ENCODE peak calls at places on chromosomes 4 and X, in four cellular contexts. N is PC-3, S is NCI-H1092, E is caudate nucleus. D is an unnamed sample.

GRCh38 chr4:6752486-6752829 is 30.1 kb upstream of the KIAA0232 start:
- DNase-seq in N (no peak), S (no peak), E (no peak), D (no peak)

GRCh38 chr4:158750379-158750778 is 18.4 kb upstream of the FNIP2 start:
- DNase-seq in S (no peak), N (peak), E (no peak), D (no peak)

GRCh38 chr4:48197643-48198237 is 63.7 kb upstream of the TXK start:
- DNase-seq in N (no peak), S (no peak), E (no peak), D (no peak)

GRCh38 chr4:15754323-15754722 is 23.8 kb upstream of the CD38 start:
- DNase-seq in S (no peak), E (no peak), N (peak), D (no peak)

GRCh38 chrX:41603591-41603990 is 85.2 kb upstream of the GPR34 start:
- DNase-seq in E (no peak), S (no peak), N (no peak), D (no peak)

GRCh38 chrX:81120936-81121351 is 80.8 kb downstream of the HMGN5 start:
- DNase-seq in E (peak), N (peak), S (no peak), D (no peak)

GRCh38 chr4:100738388-100739165 is 220.8 kb upstream of the EMCN start:
- DNase-seq in S (no peak), E (no peak), N (peak), D (peak)

GRCh38 chr4:3436798-3437581 is 4.8 kb upstream of the HGFAC start:
- DNase-seq in N (peak), S (no peak), E (no peak), D (no peak)

GRCh38 chr4:164771088-164771487 is 17.2 kb downstream of the SMIM31 start:
- DNase-seq in E (no peak), S (no peak), N (no peak), D (no peak)

GRCh38 chr4:168569066-168569908 is 72.4 kb downstream of the PALLD start:
- DNase-seq in E (no peak), S (no peak), N (no peak), D (no peak)